ENCODE peak calls at places on chromosomes 4 and X, in four cellular contexts. S, X, G and M are unnamed samples.

GRCh38 chr4:39256436-39256835 is 74.1 kb downstream of the WDR19 start:
- DNase-seq in X (no peak), S (no peak), G (no peak), M (no peak)

GRCh38 chrX:36414056-36414455 is 494.5 kb downstream of the CFAP47 start:
- DNase-seq in G (no peak), S (no peak), X (no peak), M (no peak)

GRCh38 chr4:80492761-80493160 is 157.2 kb downstream of the CFAP299 start:
- DNase-seq in G (no peak), S (no peak), X (peak), M (no peak)

GRCh38 chr4:72286185-72286584 is 254.4 kb downstream of the NPFFR2 start:
- DNase-seq in X (no peak), G (no peak), S (no peak), M (no peak)

GRCh38 chrX:107483976-107484726 is 34.7 kb downstream of the FRMPD3 start:
- DNase-seq in G (no peak), S (no peak), X (peak), M (no peak)

GRCh38 chr4:190016369-190017289 is 10.4 kb downstream of the FRG2 start:
- DNase-seq in G (no peak), S (no peak), X (no peak), M (no peak)

GRCh38 chr4:108166441-108167315 is 2.1 kb downstream of the LEF1 start:
- DNase-seq in G (no peak), X (peak), S (no peak), M (no peak)

GRCh38 chrX:150365953-150366911 is 3.1 kb downstream of the MAMLD1 start:
- DNase-seq in G (no peak), X (peak), S (no peak), M (no peak)

GRCh38 chr4:173958445-173958844 is 325.0 kb downstream of the FBXO8 start:
- DNase-seq in S (no peak), G (no peak), X (no peak), M (peak)

GRCh38 chrX:123081766-123082165 is 102.3 kb upstream of the GRIA3 start:
- DNase-seq in G (no peak), S (no peak), X (no peak), M (no peak)

GRCh38 chr4:48429709-48430474 is 53.3 kb upstream of the SLC10A4 start:
- DNase-seq in S (no peak), X (no peak), G (no peak), M (no peak)

GRCh38 chrX:74546984-74547383 is 67.4 kb downstream of the RLIM start:
- DNase-seq in G (no peak), X (no peak), S (no peak), M (no peak)

GRCh38 chr4:185839204-185839712 is 27.3 kb upstream of the SORBS2 start:
- DNase-seq in S (no peak), X (no peak), G (no peak), M (no peak)

GRCh38 chr4:142334931-142335330 is 511.2 kb downstream of the INPP4B start:
- DNase-seq in G (no peak), S (no peak), X (no peak), M (no peak)

GRCh38 chr4:173121044-173121685 is 47.4 kb upstream of the GALNT7 start:
- DNase-seq in G (peak), X (peak), S (no peak), M (peak)

GRCh38 chrX:70219938-70220764 is 14.3 kb upstream of the AWAT1 start:
- DNase-seq in X (peak), G (no peak), S (no peak), M (no peak)

DNA sequence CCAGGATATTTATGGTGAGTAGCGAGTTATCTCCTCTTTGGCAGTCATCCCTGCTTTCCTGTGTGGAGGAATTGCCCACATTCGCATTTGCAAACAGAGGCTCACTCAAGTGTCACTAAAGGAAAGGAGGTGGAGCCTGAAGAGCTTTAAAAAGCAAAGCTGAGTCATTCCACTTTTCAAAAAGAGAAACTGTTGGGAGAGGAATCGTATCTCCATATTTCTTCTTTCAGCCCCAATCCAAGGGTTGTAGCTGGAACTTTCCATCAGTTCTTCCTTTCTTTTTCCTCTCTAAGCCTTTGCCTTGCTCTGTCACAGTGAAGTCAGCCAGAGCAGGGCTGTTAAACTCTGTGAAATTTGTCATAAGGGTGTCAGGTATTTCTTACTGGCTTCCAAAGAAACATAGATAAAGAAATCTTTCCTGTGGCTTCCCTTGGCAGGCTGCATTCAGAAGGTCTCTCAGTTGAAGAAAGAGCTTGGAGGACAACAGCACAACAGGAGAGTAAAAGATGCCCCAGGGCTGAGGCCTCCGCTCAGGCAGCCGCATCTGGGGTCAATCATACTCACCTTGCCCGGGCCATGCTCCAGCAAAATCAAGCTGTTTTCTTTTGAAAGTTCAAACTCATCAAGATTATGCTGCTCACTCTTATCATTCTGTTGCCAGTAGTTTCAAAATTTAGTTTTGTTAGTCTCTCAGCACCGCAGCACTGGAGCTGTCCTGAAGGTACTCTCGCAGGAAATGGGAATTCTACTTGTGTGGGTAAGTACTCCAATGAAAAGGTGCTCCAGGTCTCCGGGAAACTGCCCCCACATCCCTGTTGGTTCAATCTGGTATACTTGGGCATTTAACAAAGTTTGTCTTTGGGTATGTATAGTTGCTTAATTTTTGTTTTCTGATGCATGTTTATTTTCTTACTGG is at the start of gene EGF:
- DNase-seq in X (peak), S (no peak), G (no peak), M (no peak)
- TF ChIP-seq SPI1 in X (no peak), S (no peak), G (no peak), M (no peak)

GRCh38 chr4:159358226-159358625 is 255.3 kb downstream of the RAPGEF2 start:
- DNase-seq in G (no peak), X (no peak), S (no peak), M (no peak)
- TF ChIP-seq SPI1 in G (no peak), X (no peak), S (no peak), M (no peak)

DNA sequence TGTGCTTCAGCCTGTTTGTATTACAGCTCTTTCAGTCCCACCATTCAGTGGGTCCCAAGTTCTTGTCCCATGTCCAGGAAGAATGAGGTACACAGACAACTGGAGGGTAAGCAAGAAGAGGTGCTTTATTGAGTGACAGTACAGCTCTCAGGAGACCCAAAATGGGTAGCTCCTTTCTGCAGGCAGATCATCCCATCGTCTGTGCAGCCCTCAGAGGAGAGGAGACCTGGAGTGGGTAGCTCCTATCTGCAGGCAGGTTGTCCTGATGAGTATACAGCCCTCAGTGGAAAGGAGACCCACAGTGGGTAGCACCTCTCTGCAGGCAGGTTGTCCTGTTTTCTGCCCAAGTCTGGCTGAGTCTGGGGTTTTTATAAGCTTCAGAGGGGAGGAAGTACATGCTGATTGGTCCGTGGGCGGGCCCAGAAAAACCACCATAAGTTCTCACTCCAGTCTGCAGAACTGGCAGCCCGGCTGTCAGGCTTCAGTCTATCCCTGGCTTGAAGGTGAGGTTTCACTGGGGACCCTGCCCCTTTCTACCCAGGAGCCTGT is 18.0 kb downstream of the GRK4 start:
- DNase-seq in S (no peak), X (no peak), G (no peak), M (no peak)
- TF ChIP-seq SPI1 in S (no peak), X (no peak), G (no peak), M (no peak)

DNA sequence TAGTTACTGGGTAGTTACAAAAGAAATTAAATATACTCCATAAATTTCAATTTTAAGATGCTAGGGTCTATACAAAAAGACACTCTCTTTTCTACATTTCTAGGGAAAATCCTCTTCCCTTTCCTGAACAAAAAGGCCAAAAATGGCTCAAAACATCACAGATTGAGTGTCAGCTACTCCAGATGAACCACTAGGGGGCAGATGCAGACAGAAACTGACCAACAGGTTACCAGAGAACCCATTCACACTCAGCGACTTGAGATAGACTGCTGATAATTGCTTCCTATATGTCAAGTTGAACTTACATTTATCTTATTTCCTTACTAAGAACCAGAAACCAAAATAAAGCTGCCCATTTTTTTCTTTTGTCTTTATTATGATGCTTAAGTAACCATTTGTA is 83.4 kb upstream of the MID1IP1 start:
- DNase-seq in S (peak), G (no peak), X (peak), M (peak)
- TF ChIP-seq SPI1 in S (no peak), G (no peak), X (no peak), M (no peak)

GRCh38 chr4:1713003-1713397 is 881 bp upstream of the SLBP start:
- DNase-seq in X (no peak), G (no peak), S (no peak), M (no peak)

GRCh38 chr4:1708581-1708980 is 3.5 kb downstream of the SLBP start:
- DNase-seq in S (no peak), G (no peak), X (no peak), M (no peak)

GRCh38 chr4:1711906-1712215 is 258 bp downstream of the SLBP start:
- DNase-seq in S (no peak), G (no peak), X (no peak), M (peak)

GRCh38 chr4:1712216-1713002 is at the start of gene SLBP:
- DNase-seq in X (peak), G (peak), S (peak), M (peak)

DNA sequence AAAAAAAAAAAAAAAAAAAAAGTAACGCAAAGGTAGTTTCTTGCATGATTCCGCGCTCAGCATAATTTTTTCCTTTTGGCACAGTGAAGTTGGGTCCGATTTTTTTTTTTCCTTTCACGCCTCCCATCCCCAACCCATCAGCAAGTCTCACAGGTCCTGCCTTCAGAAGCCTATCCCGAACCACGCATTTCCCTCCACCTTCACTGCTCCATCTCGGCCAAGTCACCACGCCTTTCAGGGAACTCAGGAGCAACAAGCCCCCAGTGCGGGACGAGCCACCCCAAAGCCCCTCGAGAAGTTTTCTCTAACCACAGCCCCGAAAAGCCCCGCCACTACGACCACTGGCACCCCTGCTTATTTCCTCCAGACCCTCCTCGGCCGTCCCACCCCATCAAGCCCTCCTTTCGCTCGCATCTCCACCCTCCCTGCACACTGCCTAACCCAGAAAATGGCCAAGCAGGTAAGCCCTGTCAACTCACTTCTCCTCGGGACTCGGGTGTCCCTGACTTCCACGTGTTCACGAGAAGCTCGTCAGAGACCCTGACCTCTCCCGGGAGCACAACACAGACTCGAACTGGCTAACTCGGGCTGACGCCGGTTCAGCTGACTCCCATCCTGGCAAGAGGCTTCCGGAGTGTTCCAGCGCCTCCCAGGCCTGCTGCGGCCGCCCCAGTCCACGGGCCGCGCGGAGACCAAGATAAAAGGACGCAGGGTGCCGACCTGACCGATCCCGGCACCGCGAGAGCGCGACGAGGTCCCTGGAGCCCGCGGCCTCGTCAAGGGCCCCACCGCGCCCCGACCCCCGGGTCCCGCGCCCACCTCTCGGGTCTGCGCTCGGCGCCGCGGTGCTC is 839 bp downstream of the SLBP start:
- DNase-seq in S (no peak), G (no peak), X (peak), M (peak)
- TF ChIP-seq SPI1 in S (no peak), G (no peak), X (no peak), M (no peak)

DNA sequence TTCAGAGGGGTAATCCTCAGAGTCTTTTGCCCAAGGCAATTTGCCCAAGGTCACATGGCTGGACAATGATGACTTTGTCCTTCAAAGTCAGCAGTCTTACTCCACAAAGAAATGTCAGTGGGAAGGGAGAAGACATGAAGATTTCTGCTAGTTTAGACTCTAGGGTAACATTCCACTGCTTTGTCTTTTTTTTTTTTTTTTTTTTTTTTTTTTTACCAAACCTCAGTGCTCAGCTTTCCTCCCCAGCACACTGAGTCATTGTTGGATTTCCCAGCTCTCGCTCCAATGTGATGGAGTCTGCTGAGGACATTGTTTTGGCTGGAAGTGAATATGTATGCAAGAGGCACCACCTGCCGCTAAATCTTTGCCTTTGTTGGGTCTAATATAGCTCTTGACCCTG is 7.2 kb upstream of the C1QTNF7 start:
- DNase-seq in S (no peak), X (no peak), G (no peak), M (no peak)
- TF ChIP-seq SPI1 in S (no peak), X (no peak), G (no peak), M (no peak)

DNA sequence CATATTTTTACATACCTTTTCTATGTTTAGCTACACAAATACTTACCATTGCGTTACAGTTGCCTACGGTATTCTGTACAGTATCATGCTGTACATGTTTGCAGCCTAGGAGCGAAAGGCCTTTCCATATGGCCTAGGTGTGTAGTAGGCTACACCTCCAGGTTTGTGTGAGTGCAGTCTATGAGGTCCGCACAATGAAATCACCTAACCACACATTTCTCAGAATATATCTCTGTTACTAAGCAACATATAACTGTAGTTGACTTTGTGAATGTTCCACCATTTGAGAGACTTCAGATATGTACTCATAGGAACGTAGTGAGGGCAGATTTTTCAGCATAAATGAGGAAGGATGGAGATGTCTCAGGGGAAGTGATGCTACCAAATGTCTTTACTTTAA is 62.6 kb downstream of the WWC2 start:
- DNase-seq in X (no peak), S (no peak), G (no peak), M (no peak)
- TF ChIP-seq SPI1 in X (no peak), S (no peak), G (no peak), M (no peak)

DNA sequence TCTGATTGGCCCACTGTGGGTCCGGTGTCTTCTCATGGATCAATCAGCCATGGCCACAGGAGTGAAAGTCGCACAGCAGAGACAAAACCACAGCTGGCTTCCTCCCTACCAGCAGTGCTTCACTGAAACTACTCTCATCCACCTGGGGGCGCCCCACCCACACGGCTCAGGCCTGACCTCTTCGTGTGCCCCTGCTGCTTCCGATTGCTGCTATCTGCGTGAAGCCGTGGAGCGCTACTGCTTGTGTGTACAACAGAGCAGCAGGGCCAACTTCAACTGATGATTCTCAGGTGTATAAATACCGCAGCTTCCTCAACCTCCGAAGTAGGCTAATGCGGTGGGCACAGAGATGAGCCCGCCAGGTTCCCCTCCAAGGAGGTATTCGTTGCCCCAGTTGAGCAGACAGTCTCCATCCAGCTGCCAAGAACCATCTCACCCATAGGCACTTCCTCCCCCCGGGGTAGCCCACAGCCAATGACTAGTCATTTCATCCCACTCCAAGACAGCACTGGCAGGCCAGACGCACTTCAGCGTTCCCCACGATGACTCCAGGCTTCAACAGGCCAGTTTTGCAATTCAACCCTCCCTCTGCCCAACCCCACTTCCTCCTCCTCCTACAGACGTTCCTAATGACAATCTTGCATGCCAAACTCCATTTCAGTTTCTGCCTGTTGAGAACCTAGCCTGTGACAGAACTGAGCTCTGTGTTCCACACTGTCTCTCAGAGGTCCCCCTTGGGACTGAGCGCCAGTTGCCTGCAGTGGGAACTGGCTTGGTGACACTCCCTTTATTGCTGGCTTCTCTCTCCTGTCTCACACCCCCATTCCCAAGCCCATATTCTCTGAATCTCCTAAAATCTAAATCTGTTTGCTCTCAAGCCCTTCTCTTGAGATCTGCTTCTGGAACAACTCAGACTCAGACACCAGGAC is 41.3 kb upstream of the ATP6AP2 start:
- DNase-seq in S (no peak), X (peak), G (peak), M (peak)
- TF ChIP-seq SPI1 in S (peak), X (peak), G (peak), M (peak)

DNA sequence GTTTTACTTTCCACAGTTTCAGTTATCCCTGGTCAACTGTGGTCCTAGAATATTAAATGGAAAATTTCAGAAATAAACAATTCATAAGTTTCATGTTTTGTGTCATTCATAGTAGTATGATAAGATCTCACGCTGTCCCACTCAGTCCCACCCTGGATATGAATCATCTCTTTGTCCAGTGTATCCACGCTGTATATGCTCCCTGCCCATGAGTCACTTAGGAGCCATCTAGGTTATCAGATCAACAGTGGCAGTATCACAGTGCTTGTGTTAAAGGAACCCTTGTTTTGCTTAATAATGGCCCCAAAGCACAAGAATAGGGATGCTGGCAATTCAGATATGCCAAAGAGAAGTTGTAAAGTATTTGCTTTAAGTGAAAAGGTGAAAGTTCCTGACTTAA is 16.2 kb upstream of the SYTL4 start:
- DNase-seq in S (no peak), G (no peak), X (peak), M (no peak)
- TF ChIP-seq SPI1 in S (no peak), G (no peak), X (no peak), M (no peak)

DNA sequence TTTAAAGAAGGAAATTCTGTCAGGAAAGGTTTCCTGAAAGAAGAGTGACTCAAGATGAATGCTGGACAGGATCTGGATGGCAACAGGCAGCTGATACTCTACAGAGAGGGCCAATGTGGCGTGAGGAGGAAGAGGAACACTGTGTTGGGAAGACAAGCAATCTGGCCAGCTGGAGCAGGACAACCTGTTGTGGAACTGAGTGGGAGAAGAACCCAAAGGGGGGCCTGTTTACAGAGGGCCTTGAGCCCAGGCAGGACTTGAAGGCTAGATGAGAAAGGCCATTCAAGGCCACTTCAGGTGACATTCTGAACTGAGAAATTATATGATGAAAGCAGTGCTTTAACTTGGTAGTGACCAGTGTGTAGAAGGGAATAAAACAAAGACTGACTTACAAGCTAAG is 8.5 kb downstream of the OTUD4 start:
- DNase-seq in G (no peak), S (no peak), X (no peak), M (no peak)
- TF ChIP-seq SPI1 in G (no peak), S (no peak), X (no peak), M (no peak)